ENCODE peak calls at places on chromosomes 4 and X, in six cellular contexts. N is mammary epithelial cell, S is B cell, O is GM13977, U is suprapubic skin, M is A549. D is an unnamed sample.

GRCh38 chrX:47706575-47706974 is 47.6 kb upstream of the UXT start:
- DNase-seq in U (no peak), O (no peak), N (peak; percentile 9), S (no peak), M (no peak), D (peak; percentile 52)

GRCh38 chr4:113575391-113575790 is 186.1 kb downstream of the CAMK2D start:
- DNase-seq in O (no peak), U (no peak), N (peak; percentile 13), S (no peak), M (no peak), D (peak; percentile 65)

GRCh38 chr4:157791236-157791635 is 381.6 kb downstream of the GASK1B start:
- DNase-seq in O (no peak), U (no peak), N (no peak), S (no peak), M (no peak), D (no peak)

GRCh38 chr4:167171928-167172327 is 62.4 kb downstream of the SPOCK3 start:
- DNase-seq in S (no peak), N (no peak), O (no peak), M (no peak), U (no peak), D (no peak)

GRCh38 chr4:48268956-48269860 is at the start of gene TEC:
- DNase-seq in O (peak; percentile 40), N (no peak), U (peak; percentile 70), S (peak; percentile 62), M (peak; percentile 38), D (peak; percentile 21)

GRCh38 chr4:57320880-57321279 is 210.7 kb upstream of the IGFBP7 start:
- DNase-seq in U (no peak), N (no peak), S (no peak), O (no peak), M (no peak), D (no peak)

GRCh38 chr4:101345596-101346311 is 1.6 kb downstream of the PPP3CA start:
- DNase-seq in O (peak; percentile 73), S (peak; percentile 80), U (peak; percentile 88), N (peak; percentile 48), M (peak; percentile 11), D (peak; percentile 61)

GRCh38 chr4:154744341-154744948 is 645 bp downstream of the LRAT start:
- DNase-seq in N (no peak), M (no peak), S (no peak), O (peak; percentile 10), U (no peak), D (no peak)

GRCh38 chr4:121472937-121473721 is 92.3 kb upstream of the QRFPR start:
- DNase-seq in U (no peak), S (no peak), N (no peak), M (no peak), O (no peak), D (no peak)

GRCh38 chrX:75295641-75296040 is 21.8 kb downstream of the UPRT start:
- DNase-seq in N (no peak), O (no peak), M (no peak), U (no peak), S (no peak), D (no peak)

DNA sequence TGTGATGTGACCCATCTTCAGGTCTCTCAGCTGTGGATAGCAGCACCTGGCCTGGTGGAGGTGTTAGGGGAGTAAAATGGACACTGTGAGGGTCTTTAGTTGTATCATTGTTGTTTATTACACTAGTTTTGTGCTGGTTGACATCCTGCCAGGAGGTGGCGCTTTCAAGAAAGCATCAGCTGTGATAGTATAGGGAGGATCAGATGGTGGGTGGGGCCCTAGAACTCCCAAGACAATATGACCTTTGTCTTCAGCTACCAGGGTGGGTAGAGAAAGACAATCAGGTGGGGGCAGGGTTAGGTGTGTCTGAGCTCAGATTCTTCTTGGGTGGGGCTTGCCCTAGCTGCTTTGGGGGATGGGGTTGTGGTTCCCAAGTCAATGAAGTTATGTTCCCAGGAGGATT is 162.8 kb downstream of the PPP1R2C start:
- DNase-seq in O (no peak), S (no peak), N (peak; percentile 36), M (no peak), U (no peak), D (no peak)
- TF ChIP-seq CTCF in O (peak; percentile 43), S (no peak), N (peak; percentile 25), M (no peak), U (no peak), D (no peak)

DNA sequence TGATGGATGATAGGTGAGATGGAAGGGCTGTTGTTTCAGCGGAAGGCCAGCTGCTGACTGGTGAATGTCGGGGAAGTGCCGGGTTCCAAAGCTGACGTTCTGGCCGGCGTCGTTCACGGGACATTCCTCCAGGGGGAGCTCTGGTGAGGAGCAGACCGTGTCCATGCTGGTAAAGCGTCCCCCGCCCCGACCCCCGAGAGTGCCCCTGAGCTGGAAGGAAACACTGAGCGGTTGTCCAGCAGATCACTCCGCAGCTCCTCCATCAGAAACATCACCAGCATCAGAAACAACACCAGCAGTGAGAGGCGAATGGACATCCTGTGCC is 18.6 kb upstream of the ADRA2C start:
- DNase-seq in O (no peak), M (no peak), U (no peak), N (no peak), S (no peak), D (peak; percentile 5)
- TF ChIP-seq CTCF in O (peak; percentile 47), M (no peak), U (no peak), N (no peak), S (no peak), D (peak; percentile 30)

GRCh38 chr4:19304028-19304427 is 947.7 kb upstream of the SLIT2 start:
- DNase-seq in O (no peak), M (no peak), U (no peak), S (no peak), N (no peak), D (no peak)

GRCh38 chr4:19309365-19309764 is 942.3 kb upstream of the SLIT2 start:
- DNase-seq in U (no peak), N (peak; percentile 14), O (no peak), M (no peak), S (no peak), D (peak; percentile 78)
- TF ChIP-seq CTCF in U (no peak), N (peak; percentile 21), O (no peak), M (no peak), S (no peak), D (peak; percentile 41)

GRCh38 chrX:2548731-2549423 is 48.1 kb upstream of the DHRSX start:
- DNase-seq in M (no peak), U (no peak), S (no peak), N (no peak), O (no peak), D (no peak)
- TF ChIP-seq CTCF in M (no peak), U (no peak), S (no peak), N (no peak), O (no peak), D (no peak)

GRCh38 chr4:112036881-112037280 is 108.4 kb upstream of the FAM241A start:
- DNase-seq in S (no peak), M (no peak), U (no peak), N (no peak), O (no peak), D (no peak)

GRCh38 chr4:112029642-112030235 is 115.5 kb upstream of the FAM241A start:
- DNase-seq in S (no peak), M (no peak), N (peak; percentile 21), U (no peak), O (no peak), D (no peak)

DNA sequence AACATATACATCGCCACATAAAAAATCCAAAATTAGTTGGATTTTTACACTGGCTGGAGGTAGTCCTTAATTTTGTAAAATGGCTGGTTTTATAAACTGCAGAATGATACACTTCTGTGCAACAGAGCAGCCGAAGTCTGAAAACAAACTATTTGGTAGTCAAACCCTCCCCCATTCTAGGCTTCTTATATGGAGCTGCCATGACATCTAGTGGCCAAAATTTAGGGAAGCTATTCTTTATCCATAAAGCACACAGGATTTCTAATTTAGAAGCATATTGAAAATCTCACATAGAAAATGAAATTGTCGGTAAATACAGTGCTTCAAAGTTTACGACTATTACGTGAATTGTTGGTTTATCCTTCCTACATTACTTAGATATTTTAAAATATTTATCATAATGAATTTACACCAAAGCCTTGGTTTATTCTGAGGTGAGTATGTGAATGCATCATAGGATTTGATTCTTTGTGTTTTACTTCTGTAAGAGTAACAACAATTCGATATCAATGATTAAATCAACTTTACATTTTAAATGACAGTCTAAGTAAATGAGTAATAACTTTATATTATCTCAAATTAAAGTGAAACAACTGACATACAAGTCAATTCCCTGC is 113.4 kb upstream of the FAM241A start:
- DNase-seq in M (peak; percentile 7), N (peak; percentile 31), S (no peak), U (no peak), O (peak; percentile 39), D (peak; percentile 70)
- TF ChIP-seq CTCF in M (peak; percentile 80), N (peak; percentile 61), S (peak; percentile 51), U (peak; percentile 30), O (peak; percentile 76), D (peak; percentile 64)

GRCh38 chrX:133415276-133416105 is at the start of gene GPC4:
- DNase-seq in S (no peak), N (peak; percentile 49), M (peak; percentile 8), O (peak; percentile 36), U (peak; percentile 70), D (no peak)
- TF ChIP-seq CTCF in S (no peak), N (no peak), M (no peak), O (no peak), U (no peak), D (no peak)

D was measured in cardiac fibroblast.